ENCODE peak calls at places on chromosomes 13 and 19, in nine cellular contexts. One of them, this sample, is unnamed.

GRCh38 chr13:104936304-104936703 is 1599.2 kb downstream of the EFNB2 start:
- ATAC-seq in gastroesophageal sphincter: no peak
- ATAC-seq in activated CD8-positive, alpha-beta T cell treated with anti-CD3 and anti-CD28 coated beads, Interleukin-2, amount 10 ng/mL, durations not matched to agents 7 days and 5 days: no peak
- ATAC-seq in foreskin keratinocyte: no peak
- ATAC-seq in right lobe of liver: peak; percentile 63
- ATAC-seq in left lung: no peak
- ATAC-seq in heart left ventricle: no peak
- ATAC-seq in RWPE2: no peak
- ATAC-seq in lung: no peak
- ATAC-seq in this sample: no peak

GRCh38 chr13:75610466-75610865 is 25.7 kb upstream of the LMO7 start:
- ATAC-seq in gastroesophageal sphincter: no peak
- ATAC-seq in activated CD8-positive, alpha-beta T cell treated with anti-CD3 and anti-CD28 coated beads, Interleukin-2, amount 10 ng/mL, durations not matched to agents 7 days and 5 days: no peak
- ATAC-seq in foreskin keratinocyte: no peak
- ATAC-seq in right lobe of liver: no peak
- ATAC-seq in left lung: no peak
- ATAC-seq in heart left ventricle: no peak
- ATAC-seq in RWPE2: no peak
- ATAC-seq in lung: no peak
- ATAC-seq in this sample: no peak

GRCh38 chr13:51475727-51476521 is 23.1 kb upstream of the INTS6 start:
- ATAC-seq in gastroesophageal sphincter: no peak
- ATAC-seq in activated CD8-positive, alpha-beta T cell treated with anti-CD3 and anti-CD28 coated beads, Interleukin-2, amount 10 ng/mL, durations not matched to agents 7 days and 5 days: no peak
- ATAC-seq in foreskin keratinocyte: peak; percentile 37
- ATAC-seq in right lobe of liver: no peak
- ATAC-seq in left lung: no peak
- ATAC-seq in heart left ventricle: no peak
- ATAC-seq in RWPE2: no peak
- ATAC-seq in lung: no peak
- ATAC-seq in this sample: no peak

GRCh38 chr19:45967246-45967645 is 6.4 kb downstream of the NOVA2 start:
- ATAC-seq in gastroesophageal sphincter: no peak
- ATAC-seq in activated CD8-positive, alpha-beta T cell treated with anti-CD3 and anti-CD28 coated beads, Interleukin-2, amount 10 ng/mL, durations not matched to agents 7 days and 5 days: no peak
- ATAC-seq in foreskin keratinocyte: no peak
- ATAC-seq in right lobe of liver: no peak
- ATAC-seq in left lung: no peak
- ATAC-seq in heart left ventricle: no peak
- ATAC-seq in RWPE2: no peak
- ATAC-seq in lung: no peak
- ATAC-seq in this sample: no peak

GRCh38 chr13:30340367-30341184 is 33.2 kb upstream of the KATNAL1 start:
- ATAC-seq in gastroesophageal sphincter: peak; percentile 88
- ATAC-seq in activated CD8-positive, alpha-beta T cell treated with anti-CD3 and anti-CD28 coated beads, Interleukin-2, amount 10 ng/mL, durations not matched to agents 7 days and 5 days: no peak
- ATAC-seq in foreskin keratinocyte: peak; percentile 76
- ATAC-seq in right lobe of liver: peak; percentile 48
- ATAC-seq in left lung: peak; percentile 72
- ATAC-seq in heart left ventricle: peak; percentile 93
- ATAC-seq in RWPE2: peak; percentile 66
- ATAC-seq in lung: peak; percentile 76
- ATAC-seq in this sample: peak; percentile 76

GRCh38 chr13:23610187-23610576 is 40.0 kb downstream of the TNFRSF19 start:
- ATAC-seq in gastroesophageal sphincter: no peak
- ATAC-seq in activated CD8-positive, alpha-beta T cell treated with anti-CD3 and anti-CD28 coated beads, Interleukin-2, amount 10 ng/mL, durations not matched to agents 7 days and 5 days: no peak
- ATAC-seq in foreskin keratinocyte: no peak
- ATAC-seq in right lobe of liver: no peak
- ATAC-seq in left lung: peak; percentile 29
- ATAC-seq in heart left ventricle: peak; percentile 70
- ATAC-seq in RWPE2: no peak
- ATAC-seq in lung: no peak
- ATAC-seq in this sample: peak; percentile 29

GRCh38 chr19:14135985-14136508 is 342 bp downstream of the ASF1B start:
- ATAC-seq in gastroesophageal sphincter: no peak
- ATAC-seq in activated CD8-positive, alpha-beta T cell treated with anti-CD3 and anti-CD28 coated beads, Interleukin-2, amount 10 ng/mL, durations not matched to agents 7 days and 5 days: no peak
- ATAC-seq in foreskin keratinocyte: peak; percentile 1
- ATAC-seq in right lobe of liver: no peak
- ATAC-seq in left lung: no peak
- ATAC-seq in heart left ventricle: no peak
- ATAC-seq in RWPE2: no peak
- ATAC-seq in lung: no peak
- ATAC-seq in this sample: no peak

GRCh38 chr19:57599377-57599760 is 316 bp upstream of the ZNF530 start:
- ATAC-seq in gastroesophageal sphincter: no peak
- ATAC-seq in activated CD8-positive, alpha-beta T cell treated with anti-CD3 and anti-CD28 coated beads, Interleukin-2, amount 10 ng/mL, durations not matched to agents 7 days and 5 days: no peak
- ATAC-seq in foreskin keratinocyte: peak; percentile 9
- ATAC-seq in right lobe of liver: no peak
- ATAC-seq in left lung: no peak
- ATAC-seq in heart left ventricle: no peak
- ATAC-seq in RWPE2: no peak
- ATAC-seq in lung: no peak
- ATAC-seq in this sample: no peak

GRCh38 chr13:113875429-113875815 is 11.5 kb upstream of the GAS6 start:
- ATAC-seq in gastroesophageal sphincter: no peak
- ATAC-seq in activated CD8-positive, alpha-beta T cell treated with anti-CD3 and anti-CD28 coated beads, Interleukin-2, amount 10 ng/mL, durations not matched to agents 7 days and 5 days: no peak
- ATAC-seq in foreskin keratinocyte: no peak
- ATAC-seq in right lobe of liver: no peak
- ATAC-seq in left lung: no peak
- ATAC-seq in heart left ventricle: no peak
- ATAC-seq in RWPE2: no peak
- ATAC-seq in lung: no peak
- ATAC-seq in this sample: no peak

GRCh38 chr13:101919541-101920306 is 467.2 kb downstream of the ITGBL1 start:
- ATAC-seq in gastroesophageal sphincter: no peak
- ATAC-seq in activated CD8-positive, alpha-beta T cell treated with anti-CD3 and anti-CD28 coated beads, Interleukin-2, amount 10 ng/mL, durations not matched to agents 7 days and 5 days: no peak
- ATAC-seq in foreskin keratinocyte: peak; percentile 51
- ATAC-seq in right lobe of liver: no peak
- ATAC-seq in left lung: peak; percentile 57
- ATAC-seq in heart left ventricle: peak; percentile 71
- ATAC-seq in RWPE2: peak; percentile 37
- ATAC-seq in lung: no peak
- ATAC-seq in this sample: no peak

GRCh38 chr13:77415253-77416127 is 88.6 kb upstream of the MYCBP2 start:
- ATAC-seq in gastroesophageal sphincter: peak; percentile 36
- ATAC-seq in activated CD8-positive, alpha-beta T cell treated with anti-CD3 and anti-CD28 coated beads, Interleukin-2, amount 10 ng/mL, durations not matched to agents 7 days and 5 days: no peak
- ATAC-seq in foreskin keratinocyte: peak; percentile 69
- ATAC-seq in right lobe of liver: no peak
- ATAC-seq in left lung: no peak
- ATAC-seq in heart left ventricle: no peak
- ATAC-seq in RWPE2: no peak
- ATAC-seq in lung: no peak
- ATAC-seq in this sample: peak; percentile 35

GRCh38 chr13:36163303-36163702 is 32.1 kb upstream of the DCLK1 start:
- ATAC-seq in gastroesophageal sphincter: no peak
- ATAC-seq in activated CD8-positive, alpha-beta T cell treated with anti-CD3 and anti-CD28 coated beads, Interleukin-2, amount 10 ng/mL, durations not matched to agents 7 days and 5 days: no peak
- ATAC-seq in foreskin keratinocyte: no peak
- ATAC-seq in right lobe of liver: no peak
- ATAC-seq in left lung: peak; percentile 52
- ATAC-seq in heart left ventricle: peak; percentile 42
- ATAC-seq in RWPE2: no peak
- ATAC-seq in lung: no peak
- ATAC-seq in this sample: no peak

GRCh38 chr19:10919352-10920287 is 8.8 kb downstream of the YIPF2 start:
- ATAC-seq in gastroesophageal sphincter: no peak
- ATAC-seq in activated CD8-positive, alpha-beta T cell treated with anti-CD3 and anti-CD28 coated beads, Interleukin-2, amount 10 ng/mL, durations not matched to agents 7 days and 5 days: no peak
- ATAC-seq in foreskin keratinocyte: no peak
- ATAC-seq in right lobe of liver: no peak
- ATAC-seq in left lung: peak; percentile 68
- ATAC-seq in heart left ventricle: no peak
- ATAC-seq in RWPE2: no peak
- ATAC-seq in lung: no peak
- ATAC-seq in this sample: no peak

GRCh38 chr19:3249408-3249807 is 24.9 kb downstream of the CELF5 start:
- ATAC-seq in gastroesophageal sphincter: no peak
- ATAC-seq in activated CD8-positive, alpha-beta T cell treated with anti-CD3 and anti-CD28 coated beads, Interleukin-2, amount 10 ng/mL, durations not matched to agents 7 days and 5 days: no peak
- ATAC-seq in foreskin keratinocyte: no peak
- ATAC-seq in right lobe of liver: peak; percentile 32
- ATAC-seq in left lung: no peak
- ATAC-seq in heart left ventricle: no peak
- ATAC-seq in RWPE2: no peak
- ATAC-seq in lung: no peak
- ATAC-seq in this sample: peak; percentile 31

GRCh38 chr19:49894879-49895565 is 1.7 kb downstream of the IL4I1 start:
- ATAC-seq in gastroesophageal sphincter: no peak
- ATAC-seq in activated CD8-positive, alpha-beta T cell treated with anti-CD3 and anti-CD28 coated beads, Interleukin-2, amount 10 ng/mL, durations not matched to agents 7 days and 5 days: no peak
- ATAC-seq in foreskin keratinocyte: no peak
- ATAC-seq in right lobe of liver: no peak
- ATAC-seq in left lung: no peak
- ATAC-seq in heart left ventricle: no peak
- ATAC-seq in RWPE2: no peak
- ATAC-seq in lung: no peak
- ATAC-seq in this sample: no peak

This sample was measured in esophagus mucosa.